ENCODE peak calls at places on chromosomes 6 and 20, in four cellular contexts. E is ascending aorta, D is Panc1, V is K562. T is an unnamed sample.

GRCh38 chr6:42093582-42094329 is 43.4 kb downstream of the TAF8 start:
- DNase-seq in E (no peak), D (no peak), V (peak; percentile 53), T (no peak)

GRCh38 chr20:19260412-19261090 is 48.1 kb downstream of the SLC24A3 start:
- DNase-seq in E (no peak), D (no peak), V (no peak), T (no peak)

GRCh38 chr6:48109902-48110301 is 1.1 kb downstream of the PTCHD4 start:
- DNase-seq in E (no peak), D (no peak), V (no peak), T (no peak)

GRCh38 chr6:41284726-41285125 is 1.8 kb downstream of the TREM1 start:
- DNase-seq in E (no peak), D (no peak), V (no peak), T (no peak)

GRCh38 chr6:34671801-34672656 is 24.5 kb downstream of the ILRUN start:
- DNase-seq in E (no peak), D (no peak), V (peak; percentile 92), T (no peak)

GRCh38 chr6:142377112-142377848 is 75.5 kb downstream of the ADGRG6 start:
- DNase-seq in E (no peak), D (no peak), V (peak; percentile 13), T (peak; percentile 93)

GRCh38 chr6:71529769-71530168 is 241.2 kb downstream of the OGFRL1 start:
- DNase-seq in E (no peak), D (no peak), V (no peak), T (no peak)

GRCh38 chr6:78492351-78493010 is 374.9 kb upstream of the IRAK1BP1 start:
- DNase-seq in E (no peak), D (no peak), V (no peak), T (no peak)

GRCh38 chr6:26493258-26493657 is 6.8 kb upstream of the BTN1A1 start:
- DNase-seq in E (no peak), D (no peak), V (peak; percentile 86), T (no peak)

GRCh38 chr6:30591008-30591407 is 19.8 kb downstream of the ABCF1 start:
- DNase-seq in E (no peak), D (no peak), V (no peak), T (no peak)

GRCh38 chr6:28817808-28818145 is 106.0 kb downstream of the TRIM27 start:
- DNase-seq in E (no peak), D (no peak), V (no peak), T (no peak)

GRCh38 chr6:145733770-145734169 is 1.6 kb downstream of the EPM2A start:
- DNase-seq in E (no peak), D (no peak), V (peak; percentile 24), T (no peak)

GRCh38 chr6:11023032-11023431 is 21.1 kb downstream of the ELOVL2 start:
- DNase-seq in E (no peak), D (no peak), V (no peak), T (no peak)

GRCh38 chr20:43178079-43178478 is 11.6 kb downstream of the PTPRT start:
- DNase-seq in E (no peak), D (no peak), V (no peak), T (no peak)

GRCh38 chr20:13700761-13701160 is 62.0 kb upstream of the TASP1 start:
- DNase-seq in E (no peak), D (no peak), V (no peak), T (no peak)

GRCh38 chr20:19975436-19975799 is 41.7 kb upstream of the NAA20 start:
- DNase-seq in E (no peak), D (no peak), V (no peak), T (no peak)

GRCh38 chr20:35319206-35320197 is 27.3 kb upstream of the FAM83C start:
- DNase-seq in E (no peak), D (no peak), V (no peak), T (no peak)

GRCh38 chr6:82364087-82365010 is 732 bp downstream of the TPBG start:
- DNase-seq in E (no peak), D (no peak), V (peak; percentile 14), T (peak; percentile 68)

GRCh38 chr6:122049341-122049740 is 350.1 kb upstream of the HSF2 start:
- DNase-seq in E (no peak), D (no peak), V (no peak), T (no peak)

GRCh38 chr6:121680058-121680457 is 244.6 kb downstream of the GJA1 start:
- DNase-seq in E (no peak), D (no peak), V (no peak), T (no peak)

GRCh38 chr6:33761922-33762629 is 15.4 kb upstream of the IP6K3 start:
- DNase-seq in E (no peak), D (no peak), V (peak; percentile 85), T (no peak)

DNA sequence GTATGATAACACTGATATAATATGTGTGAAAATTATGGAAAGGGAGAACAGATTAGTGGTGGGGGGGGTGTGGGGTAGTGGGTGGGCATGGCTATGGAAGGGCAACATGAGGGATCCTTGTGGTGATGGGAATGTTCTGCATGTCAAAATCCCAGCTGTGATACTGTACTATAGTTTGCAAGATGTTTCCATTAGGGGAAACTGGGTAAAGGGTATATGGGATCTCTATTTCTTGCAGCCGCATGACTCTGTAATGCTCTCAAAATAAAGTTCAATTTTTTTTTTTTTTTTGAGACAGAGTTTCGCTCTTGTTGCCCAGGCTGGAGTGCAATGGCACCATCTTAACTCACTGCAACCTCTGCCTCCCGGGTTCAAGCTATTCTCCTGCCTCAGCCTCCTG is 14.3 kb downstream of the ZBTB2 start:
- DNase-seq in E (no peak), D (no peak), V (no peak), T (no peak)
- H3K4me1 ChIP-seq in E (no peaks in the 10 kb centered on the region), D (peaks cover 10% of the 10 kb centered on the region), V (peaks cover 12% of the 10 kb centered on the region), T (peaks cover 14% of the 10 kb centered on the region)

GRCh38 chr6:124676033-124676432 is 286.2 kb upstream of the RNF217 start:
- DNase-seq in E (no peak), D (no peak), V (no peak), T (no peak)
- H3K9me3 ChIP-seq in E (peaks cover 32% of the 10 kb centered on the region), D (peaks cover 44% of the 10 kb centered on the region), V (no peaks in the 10 kb centered on the region), T (peaks cover 12% of the 10 kb centered on the region)

DNA sequence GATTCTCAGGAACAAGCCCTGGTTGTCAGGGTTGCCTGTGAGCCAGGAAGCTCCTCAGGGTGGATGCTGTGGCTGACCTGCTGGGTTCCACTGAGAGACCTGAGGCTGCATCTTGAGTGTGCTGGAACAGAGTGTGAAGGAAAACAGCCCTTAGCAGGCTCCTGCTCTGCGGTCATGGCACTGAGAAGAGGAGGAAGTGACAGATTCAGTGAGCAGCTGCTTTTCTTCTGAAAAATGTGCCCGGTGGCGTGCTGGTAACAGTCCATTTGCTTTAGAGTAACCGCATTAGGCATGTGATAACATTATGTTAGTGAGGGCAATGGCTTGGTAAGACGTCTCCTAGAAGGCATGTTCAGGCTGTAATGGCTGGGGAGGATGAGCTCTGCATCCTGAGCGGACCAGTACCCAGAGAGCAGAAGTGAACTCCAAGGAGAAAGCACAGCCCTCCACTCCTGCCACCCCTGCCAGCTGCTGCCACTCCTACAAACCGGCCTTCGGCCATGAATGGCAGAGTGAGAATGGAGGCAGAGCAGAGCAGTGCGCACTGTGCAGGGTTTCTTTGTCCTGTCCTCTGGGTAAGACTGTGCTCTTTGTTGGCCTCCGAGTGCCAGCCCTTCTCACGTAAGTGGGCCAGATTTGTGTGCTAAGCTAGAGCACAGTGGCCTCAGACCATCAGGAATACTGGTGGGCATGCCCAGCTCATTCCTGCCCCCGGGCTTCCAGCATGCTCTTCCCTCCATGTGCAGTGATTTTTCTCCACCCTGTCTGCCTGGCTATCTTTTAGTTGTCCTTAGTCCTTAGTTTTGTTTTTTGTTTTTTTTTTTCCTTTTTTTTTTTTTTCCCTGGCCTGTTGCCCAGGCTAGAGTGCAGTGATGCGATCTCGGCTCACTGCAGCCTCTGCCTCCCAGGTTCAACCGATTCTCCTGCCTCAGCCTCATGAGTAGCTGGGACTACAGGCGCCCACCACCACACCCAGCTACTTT is 98.1 kb upstream of the VSTM2L start:
- DNase-seq in E (no peak), D (no peak), V (no peak), T (no peak)
- H3K4me1 ChIP-seq in E (no peaks in the 10 kb centered on the region), D (no peaks in the 10 kb centered on the region), V (no peaks in the 10 kb centered on the region), T (no peaks in the 10 kb centered on the region)

DNA sequence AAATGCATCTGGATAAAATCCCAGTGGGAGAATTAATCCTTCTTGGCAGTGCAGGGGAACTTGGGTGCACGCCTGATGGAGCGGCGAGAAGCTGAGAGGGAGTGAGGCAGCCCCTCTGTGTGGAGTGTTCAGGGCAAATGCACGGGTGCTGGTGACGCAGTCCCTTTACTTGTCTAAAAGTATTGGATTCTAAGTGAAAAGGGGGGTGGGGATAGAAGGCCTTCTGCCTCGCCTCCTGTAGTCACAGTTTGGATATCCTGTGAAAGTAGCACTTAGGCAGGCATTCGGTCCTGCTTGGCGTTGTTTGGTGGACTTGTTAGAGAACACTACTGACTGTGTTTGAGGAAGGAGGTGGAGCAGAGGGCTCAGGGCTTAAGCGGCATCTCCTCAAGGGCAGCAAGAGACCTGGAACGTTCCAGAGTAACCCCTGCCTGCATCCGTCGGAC is 39.3 kb downstream of the PHACTR3 start:
- DNase-seq in E (no peak), D (no peak), V (no peak), T (no peak)
- H3K9me3 ChIP-seq in E (no peaks in the 10 kb centered on the region), D (no peaks in the 10 kb centered on the region), V (no peaks in the 10 kb centered on the region), T (no peaks in the 10 kb centered on the region)

DNA sequence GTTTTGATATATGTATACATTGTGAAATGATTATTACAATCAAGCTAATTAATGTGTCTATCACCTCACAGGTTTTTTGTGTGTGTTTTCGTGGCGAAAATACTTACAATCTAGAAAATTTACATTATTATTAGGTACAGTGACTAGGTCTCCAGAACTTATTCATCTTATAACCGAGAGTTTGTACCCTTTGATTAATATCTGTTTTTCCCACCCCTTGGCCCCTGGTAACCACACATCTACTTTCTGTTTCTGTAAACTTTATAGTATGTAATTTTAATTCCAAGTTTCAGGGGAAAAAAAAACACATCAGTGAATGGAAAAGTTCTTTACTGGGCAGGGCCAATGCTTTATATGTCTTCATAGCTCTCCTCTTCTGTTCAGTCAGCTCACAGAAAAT is 131.4 kb downstream of the LMBRD1 start:
- DNase-seq in E (no peak), D (no peak), V (no peak), T (no peak)
- H3K4me1 ChIP-seq in E (no peaks in the 10 kb centered on the region), D (no peaks in the 10 kb centered on the region), V (no peaks in the 10 kb centered on the region), T (no peaks in the 10 kb centered on the region)

GRCh38 chr20:15742627-15743026 is 830.6 kb downstream of the KIF16B start:
- DNase-seq in E (no peak), D (no peak), V (no peak), T (no peak)
- H3K9me3 ChIP-seq in E (peaks cover 7% of the 10 kb centered on the region), D (no peaks in the 10 kb centered on the region), V (no peaks in the 10 kb centered on the region), T (no peaks in the 10 kb centered on the region)

GRCh38 chr20:47411161-47411560 is 54.7 kb upstream of the ZMYND8 start:
- DNase-seq in E (no peak), D (no peak), V (no peak), T (no peak)
- H3K4me1 ChIP-seq in E (no peaks in the 10 kb centered on the region), D (no peaks in the 10 kb centered on the region), V (peaks cover 8% of the 10 kb centered on the region), T (no peaks in the 10 kb centered on the region)

DNA sequence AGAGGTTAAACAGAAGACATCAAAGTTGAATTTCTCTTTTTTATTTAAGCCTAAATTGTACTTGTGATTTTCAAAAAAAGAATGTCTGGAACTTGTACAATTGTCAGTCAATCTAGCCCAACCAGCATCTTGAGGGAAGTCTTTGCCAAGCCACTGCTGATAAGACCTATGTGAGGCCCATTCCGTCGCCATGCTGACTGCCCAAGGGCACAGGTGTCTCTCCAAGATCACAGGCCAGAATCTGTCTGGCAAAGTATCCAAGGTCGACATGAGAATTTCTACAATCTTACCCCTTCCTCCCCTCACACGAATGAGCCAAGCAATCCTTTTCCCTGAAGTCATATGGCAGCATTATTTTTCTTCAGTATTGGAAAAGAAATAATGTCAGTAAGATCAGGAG is 614.5 kb downstream of the CBLN4 start:
- DNase-seq in E (no peak), D (no peak), V (no peak), T (no peak)
- H3K9me3 ChIP-seq in E (no peaks in the 10 kb centered on the region), D (no peaks in the 10 kb centered on the region), V (no peaks in the 10 kb centered on the region), T (no peaks in the 10 kb centered on the region)

T was measured in RWPE2.